ENCODE peak calls at places on chromosomes 1 and 21, in four cellular contexts. D is lower leg skin, I is hepatocyte, R is mammary epithelial cell. F is an unnamed sample.

GRCh38 chr1:158833269-158833668 is 2.1 kb downstream of the MNDA start:
- DNase-seq in D (no peak), I (no peak), R (no peak), F (no peak)

GRCh38 chr1:153260473-153260979 is 1.0 kb downstream of the LORICRIN start:
- DNase-seq in D (no peak), I (no peak), R (no peak), F (no peak)

GRCh38 chr1:222950892-222951291 is 136.1 kb downstream of the DISP1 start:
- DNase-seq in D (no peak), I (no peak), R (peak; percentile 10), F (no peak)

GRCh38 chr1:108199231-108199657 is 899 bp downstream of the SLC25A24 start:
- DNase-seq in D (no peak), I (peak; percentile 35), R (peak; percentile 41), F (no peak)

GRCh38 chr1:160217466-160218165 is 12.4 kb downstream of the PEA15 start:
- DNase-seq in D (no peak), I (no peak), R (peak; percentile 64), F (no peak)

GRCh38 chr21:41045534-41046268 is 122.3 kb upstream of the BACE2 start:
- DNase-seq in D (no peak), I (peak; percentile 62), R (no peak), F (no peak)

GRCh38 chr1:210726621-210727020 is 397.9 kb downstream of the HHAT start:
- DNase-seq in D (no peak), I (peak; percentile 33), R (peak; percentile 28), F (no peak)

GRCh38 chr1:41950820-41951219 is 32.1 kb upstream of the HIVEP3 start:
- DNase-seq in D (no peak), I (no peak), R (peak; percentile 88), F (no peak)

GRCh38 chr1:231734417-231734816 is 107.8 kb downstream of the DISC1 start:
- DNase-seq in D (no peak), I (no peak), R (peak; percentile 23), F (no peak)

GRCh38 chr21:43890042-43890441 is 25.0 kb downstream of the AGPAT3 start:
- DNase-seq in D (no peak), I (no peak), R (no peak), F (no peak)

GRCh38 chr1:31105646-31106045 is 40.1 kb upstream of the PUM1 start:
- DNase-seq in D (no peak), I (no peak), R (peak; percentile 19), F (no peak)

GRCh38 chr1:173570370-173571030 is 32.4 kb downstream of the SLC9C2 start:
- DNase-seq in D (no peak), I (no peak), R (no peak), F (no peak)

DNA sequence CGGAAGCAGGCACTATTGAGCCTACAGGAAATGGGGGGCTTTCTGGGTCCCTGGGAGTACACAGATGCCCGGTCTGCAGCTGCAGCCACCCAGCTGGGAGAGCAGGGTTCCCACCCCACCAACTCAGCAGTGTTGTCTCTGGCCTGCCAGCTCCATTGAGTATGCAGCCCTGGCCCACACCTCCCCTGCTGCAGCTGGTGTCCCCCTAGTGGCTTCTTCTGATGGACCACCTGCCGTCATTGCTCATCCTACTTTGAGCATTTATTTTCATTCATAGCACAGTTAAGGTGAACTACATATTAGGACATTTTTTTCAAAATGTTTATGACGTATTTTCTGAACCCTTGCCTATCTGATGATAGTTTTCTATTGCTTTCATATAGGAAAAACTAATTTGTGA is 189.8 kb upstream of the LYPLAL1 start:
- DNase-seq in D (no peak), I (no peak), R (no peak), F (no peak)
- TF ChIP-seq CTCF in D (no peak), I (peak; percentile 13), R (no peak), F (peak; percentile 12)

GRCh38 chr1:22749503-22749902 is 38.9 kb downstream of the EPHB2 start:
- DNase-seq in D (no peak), I (no peak), R (no peak), F (no peak)
- TF ChIP-seq CTCF in D (no peak), I (no peak), R (no peak), F (no peak)

GRCh38 chr1:48216276-48216675 is 6.2 kb upstream of the SLC5A9 start:
- DNase-seq in D (no peak), I (no peak), R (no peak), F (no peak)

GRCh38 chr1:48217861-48218260 is 4.7 kb upstream of the SLC5A9 start:
- DNase-seq in D (no peak), I (no peak), R (no peak), F (no peak)

GRCh38 chr1:48215222-48215621 is 7.3 kb upstream of the SLC5A9 start:
- DNase-seq in D (no peak), I (no peak), R (no peak), F (no peak)

GRCh38 chr1:48214820-48215219 is 7.7 kb upstream of the SLC5A9 start:
- DNase-seq in D (no peak), I (no peak), R (no peak), F (no peak)

DNA sequence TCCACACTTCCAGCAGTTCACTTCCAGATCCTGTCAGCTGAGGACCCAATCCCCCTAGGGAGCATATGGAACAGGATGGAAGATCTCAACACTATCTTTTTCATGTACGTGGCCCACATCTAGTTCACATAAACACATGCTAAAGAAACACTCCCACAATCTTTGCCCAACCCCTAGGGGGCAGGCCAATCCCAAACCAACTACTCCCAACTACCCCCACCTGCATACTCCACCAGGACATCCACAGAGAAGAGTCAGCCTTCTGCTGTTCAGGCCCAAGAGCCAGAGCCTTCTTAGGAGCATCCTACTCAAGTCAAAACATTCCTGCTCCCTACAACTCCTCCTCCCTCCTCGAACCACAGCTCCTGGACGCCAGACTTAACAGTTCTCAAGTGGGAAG is 5.6 kb upstream of the SLC5A9 start:
- DNase-seq in D (no peak), I (no peak), R (no peak), F (no peak)
- TF ChIP-seq CTCF in D (no peak), I (no peak), R (peak; percentile 18), F (no peak)

DNA sequence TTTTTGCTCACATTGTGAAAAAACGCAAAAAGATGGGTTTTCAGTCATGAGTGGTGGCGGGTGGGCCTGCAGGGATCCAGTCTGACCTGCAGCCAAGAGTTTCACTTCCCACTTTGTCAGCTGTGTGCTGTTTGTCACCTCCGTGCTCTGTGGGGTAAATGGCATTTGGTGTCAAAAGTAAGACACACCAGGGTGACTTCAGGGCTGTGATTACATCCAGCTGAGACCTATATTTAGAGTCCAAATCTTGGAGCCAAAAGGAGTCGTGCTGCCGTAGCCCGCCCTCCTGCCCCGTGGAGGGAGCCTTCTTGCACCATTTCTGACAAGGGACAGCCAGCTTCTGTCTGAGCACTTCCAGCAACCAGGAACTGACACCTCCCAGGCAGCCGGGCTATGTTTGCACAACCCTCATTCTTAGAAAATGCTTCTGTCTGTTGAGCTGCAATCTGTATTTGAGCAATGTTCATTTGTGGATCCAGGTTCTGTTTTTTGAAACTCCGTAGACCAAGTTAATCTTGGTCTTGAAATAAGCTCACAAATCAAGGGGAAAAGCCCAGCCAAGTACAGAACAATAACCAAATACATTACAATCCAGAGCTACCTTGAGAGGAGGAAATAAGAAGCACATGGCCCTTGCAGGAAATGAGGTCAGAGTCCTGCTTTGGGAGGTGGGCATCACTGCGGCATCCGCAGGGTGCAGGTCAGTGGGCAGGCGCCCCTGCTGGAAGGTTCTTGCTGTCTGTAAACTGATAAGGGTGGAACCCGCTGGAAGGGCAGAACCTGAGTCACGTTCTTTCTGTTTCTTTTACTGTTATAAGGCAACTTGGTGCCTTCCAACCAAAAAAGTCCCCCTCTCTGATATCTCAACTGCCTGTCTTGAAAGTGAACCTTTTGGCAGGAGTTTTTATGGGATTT is 14.4 kb downstream of the ABCG1 start:
- DNase-seq in D (peak; percentile 97), I (peak; percentile 74), R (no peak), F (peak; percentile 90)
- TF ChIP-seq CTCF in D (no peak), I (peak; percentile 29), R (peak; percentile 12), F (peak; percentile 58)

GRCh38 chr1:92070892-92071291 is 4.3 kb downstream of the SETSIP start:
- DNase-seq in D (no peak), I (no peak), R (no peak), F (no peak)

GRCh38 chr1:92066321-92066720 is 8.9 kb downstream of the SETSIP start:
- DNase-seq in D (no peak), I (no peak), R (no peak), F (no peak)

GRCh38 chr1:92065042-92065441 is 10.2 kb downstream of the SETSIP start:
- DNase-seq in D (no peak), I (no peak), R (no peak), F (no peak)
- TF ChIP-seq CTCF in D (no peak), I (no peak), R (no peak), F (no peak)

GRCh38 chr1:220281159-220281574 is 8.9 kb upstream of the RAB3GAP2 start:
- DNase-seq in D (no peak), I (peak; percentile 16), R (peak; percentile 32), F (no peak)
- TF ChIP-seq CTCF in D (no peak), I (peak; percentile 58), R (peak; percentile 63), F (peak; percentile 32)

GRCh38 chr1:46370214-46370633 is 23.9 kb upstream of the FAAH start:
- DNase-seq in D (no peak), I (no peak), R (peak; percentile 80), F (peak; percentile 52)

GRCh38 chr1:46368781-46369180 is 25.3 kb upstream of the FAAH start:
- DNase-seq in D (no peak), I (no peak), R (no peak), F (no peak)

GRCh38 chr1:46369542-46370213 is 24.4 kb upstream of the FAAH start:
- DNase-seq in D (no peak), I (no peak), R (no peak), F (no peak)

GRCh38 chr1:46367072-46367471 is 26.5 kb downstream of the NSUN4 start:
- DNase-seq in D (no peak), I (no peak), R (no peak), F (no peak)

DNA sequence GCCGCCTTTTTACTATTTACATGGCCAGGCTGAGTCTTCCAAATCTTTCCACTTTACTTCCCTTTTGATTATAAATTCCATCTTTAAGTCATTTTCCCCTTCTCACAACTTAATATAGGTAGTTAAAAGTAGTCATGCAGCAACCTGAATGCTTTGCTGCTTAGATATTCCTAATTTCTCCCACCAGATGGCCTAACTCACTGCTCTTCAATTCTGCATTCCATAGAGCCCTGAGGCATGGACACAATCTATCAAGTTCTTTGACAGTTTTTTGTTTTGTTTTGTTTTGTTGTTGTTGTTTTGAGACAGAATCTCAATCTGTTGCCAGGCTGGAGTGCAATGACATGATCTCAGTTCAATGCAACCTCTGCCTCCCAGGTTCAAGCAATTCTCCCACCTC is 21.7 kb upstream of the FAAH start:
- DNase-seq in D (no peak), I (no peak), R (no peak), F (no peak)
- TF ChIP-seq CTCF in D (no peak), I (no peak), R (peak; percentile 5), F (no peak)

GRCh38 chr1:113488576-113489177 is 98.4 kb downstream of the MAGI3 start:
- DNase-seq in D (peak; percentile 57), I (no peak), R (peak; percentile 20), F (peak; percentile 26)
- TF ChIP-seq CTCF in D (no peak), I (no peak), R (peak; percentile 55), F (no peak)

DNA sequence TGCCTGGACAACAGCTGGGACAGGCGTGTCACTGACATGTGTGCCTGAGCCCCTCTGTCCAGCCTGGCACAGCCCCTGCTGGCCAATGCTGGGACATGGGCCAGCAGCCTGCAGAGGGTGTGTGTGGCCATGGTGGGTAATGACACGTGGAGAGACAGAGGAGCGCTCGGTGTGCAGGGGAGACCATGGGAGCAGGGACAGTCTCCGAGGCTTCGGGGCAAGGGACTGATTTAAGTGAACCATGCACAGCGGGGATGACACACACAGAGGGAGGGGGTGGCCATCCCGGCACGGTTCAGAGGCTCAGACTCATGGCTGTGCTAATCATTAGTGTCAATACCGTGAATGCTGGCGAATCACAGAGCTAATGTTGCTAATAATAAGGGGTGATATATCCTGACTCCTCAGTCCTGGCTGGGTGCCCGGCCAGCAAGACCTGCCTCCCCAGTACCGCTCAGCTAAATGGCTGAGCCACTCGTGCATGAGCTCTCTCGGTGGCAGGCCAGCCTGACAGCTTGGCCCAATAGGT is 41.6 kb downstream of the IGSF21 start:
- DNase-seq in D (no peak), I (no peak), R (no peak), F (no peak)
- TF ChIP-seq CTCF in D (no peak), I (no peak), R (no peak), F (no peak)